ENCODE peak calls at places on chromosomes 4 and X, in seven cellular contexts. One of them, this sample, is unnamed.

GRCh38 chrX:112946227-112946626 is 105.6 kb upstream of the AMOT start:
- DNase-seq in EL: no peak
- DNase-seq in brain microvascular endothelial cell: no peak
- DNase-seq in psoas muscle: no peak
- DNase-seq in endodermal cell: no peak
- DNase-seq in AG09319: no peak
- DNase-seq in H4: no peak
- DNase-seq in this sample: no peak

GRCh38 chr4:5730993-5731975 is 20.3 kb downstream of the EVC start:
- DNase-seq in EL: peak
- DNase-seq in brain microvascular endothelial cell: no peak
- DNase-seq in psoas muscle: no peak
- DNase-seq in endodermal cell: no peak
- DNase-seq in AG09319: no peak
- DNase-seq in H4: no peak
- DNase-seq in this sample: peak

GRCh38 chrX:34300871-34301270 is 168.8 kb upstream of the FAM47A start:
- DNase-seq in EL: peak
- DNase-seq in brain microvascular endothelial cell: peak
- DNase-seq in psoas muscle: no peak
- DNase-seq in endodermal cell: peak
- DNase-seq in AG09319: peak
- DNase-seq in H4: peak
- DNase-seq in this sample: peak

GRCh38 chr4:4269326-4269725 is 20.6 kb downstream of the LYAR start:
- DNase-seq in EL: no peak
- DNase-seq in brain microvascular endothelial cell: no peak
- DNase-seq in psoas muscle: no peak
- DNase-seq in endodermal cell: no peak
- DNase-seq in AG09319: no peak
- DNase-seq in H4: no peak
- DNase-seq in this sample: no peak

GRCh38 chr4:173334891-173335754 is 965 bp upstream of the HMGB2 start:
- DNase-seq in EL: peak
- DNase-seq in brain microvascular endothelial cell: peak
- DNase-seq in psoas muscle: peak
- DNase-seq in endodermal cell: peak
- DNase-seq in AG09319: no peak
- DNase-seq in H4: peak
- DNase-seq in this sample: peak

GRCh38 chrX:11363069-11363594 is 69.9 kb downstream of the AMELX start:
- DNase-seq in EL: no peak
- DNase-seq in brain microvascular endothelial cell: no peak
- DNase-seq in psoas muscle: no peak
- DNase-seq in endodermal cell: no peak
- DNase-seq in AG09319: no peak
- DNase-seq in H4: no peak
- DNase-seq in this sample: no peak

GRCh38 chr4:182862166-182862875 is 54.9 kb downstream of the DCTD start:
- DNase-seq in EL: no peak
- DNase-seq in brain microvascular endothelial cell: no peak
- DNase-seq in psoas muscle: no peak
- DNase-seq in endodermal cell: peak
- DNase-seq in AG09319: no peak
- DNase-seq in H4: no peak
- DNase-seq in this sample: no peak

GRCh38 chr4:99763635-99764101 is 53.0 kb upstream of the DAPP1 start:
- DNase-seq in EL: peak
- DNase-seq in brain microvascular endothelial cell: peak
- DNase-seq in psoas muscle: no peak
- DNase-seq in endodermal cell: no peak
- DNase-seq in AG09319: peak
- DNase-seq in H4: peak
- DNase-seq in this sample: peak

GRCh38 chrX:81202413-81202794 is 502 bp downstream of the SH3BGRL start:
- DNase-seq in EL: peak
- DNase-seq in brain microvascular endothelial cell: peak
- DNase-seq in psoas muscle: no peak
- DNase-seq in endodermal cell: peak
- DNase-seq in AG09319: no peak
- DNase-seq in H4: no peak
- DNase-seq in this sample: no peak

GRCh38 chr4:11313157-11313943 is 115.3 kb downstream of the HS3ST1 start:
- DNase-seq in EL: no peak
- DNase-seq in brain microvascular endothelial cell: no peak
- DNase-seq in psoas muscle: no peak
- DNase-seq in endodermal cell: no peak
- DNase-seq in AG09319: no peak
- DNase-seq in H4: no peak
- DNase-seq in this sample: no peak

GRCh38 chrX:54423161-54423888 is 16.9 kb upstream of the TSR2 start:
- DNase-seq in EL: no peak
- DNase-seq in brain microvascular endothelial cell: peak
- DNase-seq in psoas muscle: no peak
- DNase-seq in endodermal cell: peak
- DNase-seq in AG09319: no peak
- DNase-seq in H4: no peak
- DNase-seq in this sample: no peak

GRCh38 chr4:2875556-2875955 is 31.9 kb downstream of the ADD1 start:
- DNase-seq in EL: no peak
- DNase-seq in brain microvascular endothelial cell: no peak
- DNase-seq in psoas muscle: no peak
- DNase-seq in endodermal cell: no peak
- DNase-seq in AG09319: no peak
- DNase-seq in H4: no peak
- DNase-seq in this sample: no peak

GRCh38 chr4:78121338-78121904 is 64.3 kb downstream of the FRAS1 start:
- DNase-seq in EL: no peak
- DNase-seq in brain microvascular endothelial cell: no peak
- DNase-seq in psoas muscle: no peak
- DNase-seq in endodermal cell: no peak
- DNase-seq in AG09319: no peak
- DNase-seq in H4: no peak
- DNase-seq in this sample: no peak

GRCh38 chr4:4969298-4969697 is 50.0 kb downstream of the CYTL1 start:
- DNase-seq in EL: peak
- DNase-seq in brain microvascular endothelial cell: no peak
- DNase-seq in psoas muscle: peak
- DNase-seq in endodermal cell: no peak
- DNase-seq in AG09319: peak
- DNase-seq in H4: peak
- DNase-seq in this sample: no peak

GRCh38 chr4:19030536-19030935 is 1009.0 kb upstream of the LCORL start:
- DNase-seq in EL: peak
- DNase-seq in brain microvascular endothelial cell: no peak
- DNase-seq in psoas muscle: no peak
- DNase-seq in endodermal cell: no peak
- DNase-seq in AG09319: no peak
- DNase-seq in H4: no peak
- DNase-seq in this sample: no peak

GRCh38 chr4:13142191-13142590 is 341.9 kb downstream of the RAB28 start:
- DNase-seq in EL: no peak
- DNase-seq in brain microvascular endothelial cell: no peak
- DNase-seq in psoas muscle: no peak
- DNase-seq in endodermal cell: no peak
- DNase-seq in AG09319: no peak
- DNase-seq in H4: no peak
- DNase-seq in this sample: no peak

GRCh38 chr4:169282429-169283113 is 11.8 kb upstream of the SH3RF1 start:
- DNase-seq in EL: peak
- DNase-seq in brain microvascular endothelial cell: no peak
- DNase-seq in psoas muscle: no peak
- DNase-seq in endodermal cell: no peak
- DNase-seq in AG09319: no peak
- DNase-seq in H4: no peak
- DNase-seq in this sample: no peak

GRCh38 chr4:26368685-26369084 is 47.9 kb downstream of the RBPJ start:
- DNase-seq in EL: peak
- DNase-seq in brain microvascular endothelial cell: no peak
- DNase-seq in psoas muscle: no peak
- DNase-seq in endodermal cell: no peak
- DNase-seq in AG09319: no peak
- DNase-seq in H4: no peak
- DNase-seq in this sample: no peak

GRCh38 chrX:118847676-118848075 is 24.1 kb downstream of the ZCCHC12 start:
- DNase-seq in EL: peak
- DNase-seq in brain microvascular endothelial cell: peak
- DNase-seq in psoas muscle: no peak
- DNase-seq in endodermal cell: no peak
- DNase-seq in AG09319: peak
- DNase-seq in H4: peak
- DNase-seq in this sample: peak

GRCh38 chr4:85701881-85702321 is 227.0 kb downstream of the ARHGAP24 start:
- DNase-seq in EL: no peak
- DNase-seq in brain microvascular endothelial cell: no peak
- DNase-seq in psoas muscle: no peak
- DNase-seq in endodermal cell: no peak
- DNase-seq in AG09319: no peak
- DNase-seq in H4: no peak
- DNase-seq in this sample: no peak

GRCh38 chrX:66638591-66639500 is at the start of gene EDA2R:
- DNase-seq in EL: peak
- DNase-seq in brain microvascular endothelial cell: peak
- DNase-seq in psoas muscle: no peak
- DNase-seq in endodermal cell: peak
- DNase-seq in AG09319: peak
- DNase-seq in H4: peak
- DNase-seq in this sample: no peak

GRCh38 chrX:100413231-100413630 is 3.2 kb upstream of the PCDH19 start:
- DNase-seq in EL: peak
- DNase-seq in brain microvascular endothelial cell: peak
- DNase-seq in psoas muscle: peak
- DNase-seq in endodermal cell: peak
- DNase-seq in AG09319: peak
- DNase-seq in H4: peak
- DNase-seq in this sample: peak

GRCh38 chr4:89939994-89940393 is 45.3 kb downstream of the MMRN1 start:
- DNase-seq in EL: no peak
- DNase-seq in brain microvascular endothelial cell: no peak
- DNase-seq in psoas muscle: no peak
- DNase-seq in endodermal cell: no peak
- DNase-seq in AG09319: no peak
- DNase-seq in H4: peak
- DNase-seq in this sample: no peak